ENCODE peak calls at places on chromosomes 1 and 21, in seven cellular contexts. Y, O, A, I, M, S and V are unnamed samples.
A peak's percentile ranks its signal among the peaks of the same experiment; 100 is the strongest.

GRCh38 chr1:46991083-46991923 is 32.2 kb upstream of the CYP4X1 start:
- DNase-seq in Y (no peak), O (peak; percentile 63), A (no peak), I (no peak), M (no peak), S (no peak), V (no peak)

GRCh38 chr1:41664861-41665640 is 180.6 kb upstream of the EDN2 start:
- DNase-seq in Y (no peak), O (peak; percentile 97), A (peak; percentile 69), I (no peak), M (no peak), S (no peak), V (no peak)

GRCh38 chr1:209045326-209046057 is 538.0 kb upstream of the CAMK1G start:
- DNase-seq in Y (no peak), O (peak; percentile 77), A (no peak), I (peak; percentile 83), M (no peak), S (no peak), V (no peak)

GRCh38 chr1:61477301-61477700 is 247.6 kb downstream of the TM2D1 start:
- DNase-seq in Y (no peak), O (no peak), A (no peak), I (no peak), M (no peak), S (no peak), V (no peak)

GRCh38 chr1:192225713-192226112 is 67.5 kb downstream of the RGS18 start:
- DNase-seq in Y (no peak), O (peak; percentile 4), A (peak; percentile 63), I (no peak), M (no peak), S (no peak), V (no peak)

GRCh38 chr1:231584117-231584516 is 42.5 kb upstream of the DISC1 start:
- DNase-seq in Y (no peak), O (peak; percentile 86), A (peak; percentile 82), I (no peak), M (no peak), S (no peak), V (no peak)

GRCh38 chr1:181190362-181191035 is 102.0 kb downstream of the IER5 start:
- DNase-seq in Y (no peak), O (no peak), A (no peak), I (peak; percentile 10), M (no peak), S (no peak), V (no peak)

GRCh38 chr1:168081373-168082007 is 55.2 kb downstream of the GPR161 start:
- DNase-seq in Y (no peak), O (no peak), A (peak; percentile 81), I (no peak), M (no peak), S (no peak), V (peak; percentile 71)

GRCh38 chr1:1204998-1205768 is 1.2 kb downstream of the TNFRSF18 start:
- DNase-seq in Y (peak; percentile 23), O (no peak), A (no peak), I (no peak), M (peak; percentile 7), S (peak; percentile 34), V (no peak)

GRCh38 chr1:28099050-28099769 is 10.8 kb upstream of the EYA3 start:
- DNase-seq in Y (no peak), O (peak; percentile 45), A (no peak), I (no peak), M (no peak), S (no peak), V (no peak)

GRCh38 chr1:219466766-219467165 is 146.1 kb downstream of the ZC3H11B start:
- DNase-seq in Y (no peak), O (no peak), A (no peak), I (no peak), M (no peak), S (no peak), V (no peak)

GRCh38 chr1:43388021-43388575 is 1.5 kb downstream of the MED8 start:
- DNase-seq in Y (no peak), O (peak; percentile 72), A (no peak), I (no peak), M (no peak), S (no peak), V (no peak)

GRCh38 chr1:241934181-241934815 is 23.3 kb upstream of the BECN2 start:
- DNase-seq in Y (no peak), O (no peak), A (peak; percentile 19), I (peak; percentile 52), M (peak; percentile 43), S (no peak), V (peak; percentile 25)

GRCh38 chr1:210437111-210437510 is 108.4 kb downstream of the HHAT start:
- DNase-seq in Y (no peak), O (no peak), A (no peak), I (no peak), M (no peak), S (no peak), V (no peak)

GRCh38 chr21:21324297-21324696 is 326.1 kb downstream of the NCAM2 start:
- DNase-seq in Y (no peak), O (peak; percentile 9), A (no peak), I (no peak), M (peak; percentile 11), S (no peak), V (no peak)

GRCh38 chr1:161763522-161764098 is 2.5 kb upstream of the ATF6 start:
- DNase-seq in Y (no peak), O (peak; percentile 81), A (no peak), I (peak; percentile 46), M (no peak), S (no peak), V (no peak)

GRCh38 chr1:84782311-84782771 is 92.1 kb upstream of the SSX2IP start:
- DNase-seq in Y (peak; percentile 68), O (peak; percentile 40), A (peak; percentile 23), I (peak; percentile 87), M (peak; percentile 78), S (peak; percentile 78), V (no peak)

GRCh38 chr1:15994590-15995351 is 9.3 kb upstream of the SRARP start:
- DNase-seq in Y (peak; percentile 39), O (peak; percentile 68), A (peak; percentile 68), I (peak; percentile 75), M (peak; percentile 76), S (peak; percentile 73), V (no peak)

GRCh38 chr1:53603431-53603830 is 135.5 kb downstream of the GLIS1 start:
- DNase-seq in Y (no peak), O (no peak), A (no peak), I (no peak), M (no peak), S (no peak), V (no peak)

GRCh38 chr1:86708923-86709322 is 4.5 kb downstream of the SH3GLB1 start:
- DNase-seq in Y (no peak), O (no peak), A (peak; percentile 34), I (no peak), M (no peak), S (no peak), V (no peak)

GRCh38 chr1:165543651-165544452 is at the start of gene LRRC52:
- DNase-seq in Y (no peak), O (no peak), A (no peak), I (peak; percentile 87), M (no peak), S (peak; percentile 70), V (no peak)

DNA sequence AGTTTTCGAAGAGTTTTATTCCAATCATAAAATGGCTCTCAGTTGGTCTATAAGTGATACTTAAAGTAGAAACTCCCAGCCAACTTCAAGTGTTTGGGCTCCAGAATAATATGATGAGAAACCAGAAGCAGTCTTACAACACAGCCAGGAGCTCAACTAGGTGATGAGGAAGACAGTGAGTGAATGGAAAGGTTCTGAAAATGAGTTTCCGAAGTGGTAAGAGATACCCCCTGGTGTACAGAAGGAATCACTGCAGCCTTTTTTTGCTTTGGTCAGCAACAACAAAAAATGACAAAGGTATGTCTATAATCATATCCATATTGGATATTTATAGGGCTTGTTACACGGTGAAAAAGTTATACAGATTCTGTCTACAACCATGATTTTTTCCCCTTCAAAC is 16.5 kb downstream of the KRTAP19-1 start:
- DNase-seq in Y (no peak), O (peak; percentile 53), A (no peak), I (no peak), M (no peak), S (no peak), V (no peak)
- TF ChIP-seq CTCF in Y (no peak), O (peak; percentile 79), A (no peak), I (peak; percentile 35), M (peak; percentile 79), S (no peak), V (no peak)

DNA sequence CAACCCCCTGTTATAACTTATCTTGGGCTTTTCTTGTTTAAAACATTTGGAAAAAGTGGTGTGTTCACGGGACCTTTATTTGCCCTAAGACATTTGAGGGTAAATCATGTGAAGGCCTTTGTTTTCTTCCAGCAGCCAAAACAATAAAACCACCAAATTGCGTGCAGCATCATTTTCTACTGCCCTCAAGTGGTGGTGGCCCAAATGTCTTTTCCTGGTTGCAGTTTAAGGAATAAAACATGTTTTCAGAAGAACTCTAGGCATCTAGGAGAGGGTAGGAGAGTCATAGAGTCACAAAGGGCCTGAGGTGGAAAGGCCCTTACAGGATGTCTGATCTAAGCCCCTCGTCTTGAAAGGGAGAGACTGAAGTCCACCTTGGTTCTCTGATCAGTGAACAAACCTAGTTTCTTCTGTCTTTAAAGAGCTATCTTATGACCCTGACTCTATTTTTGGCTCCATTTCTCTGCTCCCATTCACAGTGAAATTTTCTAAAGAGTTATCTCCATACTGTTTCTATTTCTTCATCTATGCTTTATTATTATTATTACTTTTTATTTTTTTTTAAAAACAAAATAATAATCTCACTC is 16.0 kb upstream of the EPS15 start:
- DNase-seq in Y (no peak), O (peak; percentile 81), A (peak; percentile 80), I (peak; percentile 54), M (peak; percentile 46), S (no peak), V (peak; percentile 56)
- TF ChIP-seq CTCF in Y (peak; percentile 62), O (peak; percentile 90), A (peak; percentile 91), I (peak; percentile 38), M (peak; percentile 26), S (peak; percentile 62), V (peak; percentile 84)

GRCh38 chr1:115312752-115313151 is 25.3 kb downstream of the NGF start:
- DNase-seq in Y (no peak), O (no peak), A (no peak), I (no peak), M (no peak), S (no peak), V (no peak)
- TF ChIP-seq CTCF in Y (no peak), O (no peak), A (no peak), I (no peak), M (no peak), S (no peak), V (no peak)

DNA sequence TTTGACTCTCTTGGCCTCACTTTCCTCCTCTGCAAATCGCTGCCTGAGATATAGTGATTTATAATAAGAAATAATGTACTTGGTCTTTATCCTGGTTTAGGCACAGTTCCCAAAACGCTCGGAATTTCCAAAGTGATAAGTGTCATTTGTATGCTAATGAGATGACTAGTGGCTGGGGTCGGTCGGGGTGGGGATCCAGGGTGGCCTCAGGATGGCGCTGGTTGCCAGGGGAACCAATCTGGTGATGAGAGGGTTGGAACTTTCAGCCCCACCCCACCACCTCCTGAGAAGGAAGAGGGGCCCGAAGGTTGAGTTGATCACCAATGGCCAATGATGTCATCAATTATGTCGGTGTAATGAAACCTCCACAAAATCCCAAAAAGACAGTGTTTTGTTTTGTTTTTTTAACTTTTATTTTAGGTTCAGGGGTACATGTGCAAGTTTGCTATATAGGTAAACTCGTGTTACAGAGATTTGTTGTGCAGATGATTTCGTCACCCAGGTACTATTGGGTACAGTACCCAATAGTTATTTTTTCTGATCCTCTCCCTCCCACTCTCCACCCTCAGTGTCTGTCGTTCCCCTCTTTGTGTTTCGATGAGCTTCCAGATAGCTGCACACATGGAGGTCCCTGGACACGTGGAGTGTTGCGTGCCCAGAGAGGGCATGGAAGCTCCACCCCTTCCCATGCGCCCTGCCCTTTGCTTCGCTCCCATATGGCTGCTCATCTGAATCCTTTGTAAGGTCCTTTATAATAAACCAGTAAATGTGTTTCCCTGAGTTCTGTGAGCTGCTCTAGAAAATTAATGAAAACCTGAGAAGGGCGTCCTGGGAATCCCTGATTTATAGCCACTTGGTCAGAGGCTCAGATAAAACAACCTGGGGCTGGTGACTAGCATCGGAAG is 97.2 kb downstream of the KCNN3 start:
- DNase-seq in Y (no peak), O (no peak), A (no peak), I (no peak), M (peak; percentile 30), S (no peak), V (no peak)
- TF ChIP-seq CTCF in Y (no peak), O (no peak), A (no peak), I (no peak), M (no peak), S (no peak), V (no peak)